ENCODE peak calls at places on chromosome 3, in five cellular contexts. One of them, this sample, is unnamed.

GRCh38 chr3:72604287-72604686 is 244.0 kb downstream of the SHQ1 start:
- DNase-seq in tibial nerve: no peak
- DNase-seq in MV-4-11: peak
- DNase-seq in AG09319: no peak
- DNase-seq in activated naive CD8-positive, alpha-beta T cell treated with anti-CD3 and anti-CD28 coated beads for 36 hours: no peak
- DNase-seq in this sample: no peak

GRCh38 chr3:50532062-50532705 is 28.8 kb upstream of the CACNA2D2 start:
- DNase-seq in MV-4-11: no peak
- DNase-seq in AG09319: no peak
- DNase-seq in tibial nerve: no peak
- DNase-seq in activated naive CD8-positive, alpha-beta T cell treated with anti-CD3 and anti-CD28 coated beads for 36 hours: no peak
- DNase-seq in this sample: no peak

GRCh38 chr3:17183951-17184550 is 299.3 kb downstream of the PLCL2 start:
- DNase-seq in tibial nerve: no peak
- DNase-seq in MV-4-11: no peak
- DNase-seq in AG09319: no peak
- DNase-seq in activated naive CD8-positive, alpha-beta T cell treated with anti-CD3 and anti-CD28 coated beads for 36 hours: no peak
- DNase-seq in this sample: no peak

GRCh38 chr3:137199678-137200077 is 241.9 kb downstream of the IL20RB start:
- DNase-seq in tibial nerve: no peak
- DNase-seq in MV-4-11: no peak
- DNase-seq in activated naive CD8-positive, alpha-beta T cell treated with anti-CD3 and anti-CD28 coated beads for 36 hours: no peak
- DNase-seq in AG09319: no peak
- DNase-seq in this sample: no peak

GRCh38 chr3:99248130-99248529 is 346.6 kb upstream of the DCBLD2 start:
- DNase-seq in activated naive CD8-positive, alpha-beta T cell treated with anti-CD3 and anti-CD28 coated beads for 36 hours: no peak
- DNase-seq in tibial nerve: no peak
- DNase-seq in MV-4-11: no peak
- DNase-seq in AG09319: no peak
- DNase-seq in this sample: no peak

GRCh38 chr3:64902991-64903390 is 215.2 kb upstream of the ADAMTS9 start:
- DNase-seq in AG09319: peak
- DNase-seq in MV-4-11: no peak
- DNase-seq in tibial nerve: peak
- DNase-seq in activated naive CD8-positive, alpha-beta T cell treated with anti-CD3 and anti-CD28 coated beads for 36 hours: no peak
- DNase-seq in this sample: no peak

GRCh38 chr3:72515915-72516314 is 332.3 kb downstream of the SHQ1 start:
- DNase-seq in MV-4-11: no peak
- DNase-seq in AG09319: no peak
- DNase-seq in tibial nerve: no peak
- DNase-seq in activated naive CD8-positive, alpha-beta T cell treated with anti-CD3 and anti-CD28 coated beads for 36 hours: no peak
- DNase-seq in this sample: no peak

GRCh38 chr3:146026547-146026946 is 134.4 kb downstream of the PLOD2 start:
- DNase-seq in tibial nerve: no peak
- DNase-seq in AG09319: no peak
- DNase-seq in activated naive CD8-positive, alpha-beta T cell treated with anti-CD3 and anti-CD28 coated beads for 36 hours: no peak
- DNase-seq in MV-4-11: no peak
- DNase-seq in this sample: no peak

GRCh38 chr3:30693470-30694120 is 87.2 kb downstream of the TGFBR2 start:
- DNase-seq in activated naive CD8-positive, alpha-beta T cell treated with anti-CD3 and anti-CD28 coated beads for 36 hours: peak
- DNase-seq in AG09319: peak
- DNase-seq in tibial nerve: peak
- DNase-seq in MV-4-11: peak
- DNase-seq in this sample: peak

GRCh38 chr3:141373768-141374526 is 5.6 kb downstream of the ZBTB38 start:
- DNase-seq in activated naive CD8-positive, alpha-beta T cell treated with anti-CD3 and anti-CD28 coated beads for 36 hours: no peak
- DNase-seq in MV-4-11: no peak
- DNase-seq in AG09319: no peak
- DNase-seq in tibial nerve: no peak
- DNase-seq in this sample: no peak

GRCh38 chr3:170992854-170993253 is 33.7 kb downstream of the SLC2A2 start:
- DNase-seq in activated naive CD8-positive, alpha-beta T cell treated with anti-CD3 and anti-CD28 coated beads for 36 hours: no peak
- DNase-seq in AG09319: no peak
- DNase-seq in MV-4-11: no peak
- DNase-seq in tibial nerve: no peak
- DNase-seq in this sample: no peak

GRCh38 chr3:106425021-106425420 is 556.2 kb upstream of the CBLB start:
- DNase-seq in AG09319: peak
- DNase-seq in tibial nerve: no peak
- DNase-seq in activated naive CD8-positive, alpha-beta T cell treated with anti-CD3 and anti-CD28 coated beads for 36 hours: no peak
- DNase-seq in MV-4-11: peak
- DNase-seq in this sample: no peak

GRCh38 chr3:16177962-16178627 is 3.6 kb downstream of the GALNT15 start:
- DNase-seq in activated naive CD8-positive, alpha-beta T cell treated with anti-CD3 and anti-CD28 coated beads for 36 hours: peak
- DNase-seq in MV-4-11: no peak
- DNase-seq in tibial nerve: peak
- DNase-seq in AG09319: peak
- DNase-seq in this sample: peak

GRCh38 chr3:11672396-11672795 is 28.7 kb upstream of the VGLL4 start:
- DNase-seq in activated naive CD8-positive, alpha-beta T cell treated with anti-CD3 and anti-CD28 coated beads for 36 hours: no peak
- DNase-seq in MV-4-11: no peak
- DNase-seq in AG09319: no peak
- DNase-seq in tibial nerve: no peak
- DNase-seq in this sample: no peak

GRCh38 chr3:128346562-128346961 is 120.1 kb downstream of the DNAJB8 start:
- DNase-seq in AG09319: no peak
- DNase-seq in tibial nerve: no peak
- DNase-seq in activated naive CD8-positive, alpha-beta T cell treated with anti-CD3 and anti-CD28 coated beads for 36 hours: no peak
- DNase-seq in MV-4-11: no peak
- DNase-seq in this sample: no peak

GRCh38 chr3:129611812-129612349 is 5.4 kb upstream of the PLXND1 start:
- DNase-seq in tibial nerve: no peak
- DNase-seq in activated naive CD8-positive, alpha-beta T cell treated with anti-CD3 and anti-CD28 coated beads for 36 hours: no peak
- DNase-seq in AG09319: no peak
- DNase-seq in MV-4-11: no peak
- DNase-seq in this sample: no peak

GRCh38 chr3:110405830-110406580 is 665.6 kb upstream of the NECTIN3 start:
- DNase-seq in MV-4-11: no peak
- DNase-seq in AG09319: no peak
- DNase-seq in activated naive CD8-positive, alpha-beta T cell treated with anti-CD3 and anti-CD28 coated beads for 36 hours: no peak
- DNase-seq in tibial nerve: no peak
- DNase-seq in this sample: no peak

This sample was measured in OCI-LY7.